ENCODE peak calls at places on chromosomes 5 and 9, in six cellular contexts. T, B, J, Z, P and K are unnamed samples.

GRCh38 chr5:88660947-88661869 is 221.8 kb downstream of the MEF2C start:
- DNase-seq in P (no peak), T (peak), J (peak), B (no peak), Z (peak), K (peak)

GRCh38 chr5:171450423-171451246 is 31.2 kb downstream of the FGF18 start:
- DNase-seq in P (no peak), B (peak), J (peak), Z (peak), T (no peak), K (no peak)

GRCh38 chr5:104062495-104063377 is 500.1 kb upstream of the NUDT12 start:
- DNase-seq in T (no peak), P (no peak), Z (no peak), J (no peak), B (no peak), K (no peak)

GRCh38 chr9:137237759-137238726 is 3.0 kb upstream of the TUBB4B start:
- DNase-seq in B (no peak), P (no peak), Z (no peak), T (no peak), J (no peak), K (no peak)

GRCh38 chr5:170306381-170306790 is 8.8 kb upstream of the LCP2 start:
- DNase-seq in P (peak), T (no peak), J (peak), Z (peak), B (no peak), K (no peak)

GRCh38 chr9:8356406-8356805 is 556.8 kb upstream of the DMAC1 start:
- DNase-seq in T (no peak), Z (no peak), J (no peak), B (no peak), P (no peak), K (no peak)

GRCh38 chr9:15157371-15157770 is 149.6 kb downstream of the TTC39B start:
- DNase-seq in J (no peak), P (no peak), T (no peak), Z (peak), B (no peak), K (no peak)

GRCh38 chr5:135591277-135591676 is 12.5 kb upstream of the CXCL14 start:
- DNase-seq in Z (no peak), J (no peak), T (no peak), P (no peak), B (no peak), K (no peak)

GRCh38 chr9:117451336-117451735 is 36.5 kb upstream of the ASTN2 start:
- DNase-seq in B (no peak), Z (no peak), J (no peak), P (no peak), T (no peak), K (no peak)

GRCh38 chr9:97388721-97389238 is 23.1 kb upstream of the TDRD7 start:
- DNase-seq in B (no peak), Z (peak), T (no peak), P (no peak), J (no peak), K (no peak)

GRCh38 chr9:128556276-128556675 is 3.9 kb downstream of the SPTAN1 start:
- DNase-seq in P (no peak), J (no peak), Z (no peak), T (no peak), B (no peak), K (no peak)

GRCh38 chr5:151459680-151460079 is 12.3 kb downstream of the SLC36A1 start:
- DNase-seq in B (no peak), J (peak), Z (peak), T (no peak), P (no peak), K (no peak)

GRCh38 chr5:174317261-174317894 is 271.9 kb downstream of the NSG2 start:
- DNase-seq in T (peak), Z (peak), B (no peak), P (peak), J (peak), K (no peak)

GRCh38 chr9:99006979-99007378 is 63.3 kb downstream of the COL15A1 start:
- DNase-seq in J (no peak), P (no peak), T (no peak), Z (no peak), B (no peak), K (no peak)

GRCh38 chr5:172837640-172838039 is 3.6 kb downstream of the ERGIC1 start:
- DNase-seq in P (peak), T (peak), Z (no peak), J (no peak), B (no peak), K (peak)

GRCh38 chr5:36870399-36871040 is 6.0 kb upstream of the NIPBL start:
- DNase-seq in T (no peak), Z (peak), P (no peak), B (no peak), J (peak), K (peak)

GRCh38 chr9:1939926-1940368 is 75.2 kb upstream of the SMARCA2 start:
- DNase-seq in P (peak), J (peak), T (no peak), Z (peak), B (no peak), K (peak)

GRCh38 chr5:164481270-164481669 is 975.9 kb downstream of the MAT2B start:
- DNase-seq in J (no peak), Z (no peak), P (no peak), T (no peak), B (no peak), K (no peak)

GRCh38 chr5:119353686-119354366 is 2.0 kb upstream of the TNFAIP8 start:
- DNase-seq in B (no peak), J (no peak), Z (peak), T (no peak), P (no peak), K (no peak)

GRCh38 chr5:169020102-169020501 is 280.8 kb downstream of the SLIT3 start:
- DNase-seq in P (no peak), T (no peak), Z (no peak), B (no peak), J (no peak), K (peak)

GRCh38 chr9:83708515-83709158 is 879 bp upstream of the UBQLN1 start:
- DNase-seq in T (peak), J (peak), P (peak), B (no peak), Z (peak), K (no peak)

GRCh38 chr5:100900142-100900795 is 2.8 kb downstream of the ST8SIA4 start:
- DNase-seq in B (no peak), Z (peak), J (no peak), T (peak), P (peak), K (no peak)

GRCh38 chr5:126965061-126965475 is 65.3 kb downstream of the MARCHF3 start:
- DNase-seq in B (peak), Z (peak), P (no peak), J (peak), T (no peak), K (no peak)
- H3K4me3 ChIP-seq in B (no peak), Z (no peak), P (no peak), J (no peak), T (no peak), K (no peak)

DNA sequence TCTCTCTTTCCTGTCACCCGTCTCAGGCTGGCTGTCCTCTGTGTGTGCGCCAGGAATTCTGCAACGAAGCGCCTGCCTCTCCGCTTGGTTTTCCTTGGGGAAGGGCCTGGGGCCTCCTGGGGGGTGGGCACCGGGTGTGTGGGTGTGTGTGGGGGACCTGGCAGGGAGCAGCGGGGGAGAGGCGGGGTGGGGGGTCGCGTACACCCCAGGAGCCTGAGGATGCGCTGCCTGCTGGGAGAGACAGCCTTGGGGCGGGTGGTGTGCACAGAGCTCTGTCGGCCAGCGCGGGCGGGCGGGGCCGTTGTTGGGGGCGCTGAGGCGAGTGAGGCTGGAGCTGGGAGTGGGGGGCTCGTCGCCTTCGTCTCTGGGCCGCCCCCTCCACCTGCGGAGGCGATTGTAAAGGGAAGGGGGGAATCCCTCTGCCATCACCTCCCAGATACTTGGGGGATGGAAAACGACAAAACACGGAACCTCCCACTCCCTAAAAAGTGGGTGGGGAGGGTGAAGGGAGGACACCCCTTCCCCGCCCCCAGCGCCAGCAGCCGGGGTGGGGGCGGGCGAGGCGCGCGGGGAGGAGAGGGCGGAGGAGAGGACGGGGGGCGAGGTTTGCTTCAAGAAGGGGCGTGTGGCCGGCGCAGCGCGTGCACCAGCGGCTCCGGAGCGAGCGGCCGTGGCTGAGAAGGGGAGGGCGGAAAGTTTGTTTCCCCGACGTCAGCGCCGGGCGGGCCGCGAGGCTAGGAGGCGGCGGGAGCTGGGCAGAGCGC is at the start of gene PRRX2:
- DNase-seq in T (no peak), B (no peak), Z (peak), J (peak), P (no peak), K (no peak)
- H3K4me3 ChIP-seq in T (peak), B (peak), Z (peak), J (peak), P (no peak), K (no peak)

GRCh38 chr5:58674070-58674469 is 91.2 kb downstream of the RAB3C start:
- DNase-seq in B (no peak), J (no peak), P (no peak), T (no peak), Z (no peak), K (no peak)
- H3K4me3 ChIP-seq in B (no peak), J (no peak), P (no peak), T (no peak), Z (no peak), K (no peak)

GRCh38 chr9:113502427-113503008 is 39.0 kb downstream of the RGS3 start:
- DNase-seq in P (no peak), B (no peak), T (no peak), J (no peak), Z (no peak), K (no peak)

GRCh38 chr9:113503131-113503541 is 39.6 kb downstream of the RGS3 start:
- DNase-seq in Z (no peak), P (no peak), J (no peak), T (no peak), B (no peak), K (no peak)

GRCh38 chr9:113499876-113500497 is 36.5 kb downstream of the RGS3 start:
- DNase-seq in J (no peak), B (no peak), T (no peak), Z (no peak), P (no peak), K (no peak)

GRCh38 chr9:113501129-113501686 is 37.7 kb downstream of the RGS3 start:
- DNase-seq in Z (no peak), T (no peak), J (no peak), P (no peak), B (no peak), K (no peak)

DNA sequence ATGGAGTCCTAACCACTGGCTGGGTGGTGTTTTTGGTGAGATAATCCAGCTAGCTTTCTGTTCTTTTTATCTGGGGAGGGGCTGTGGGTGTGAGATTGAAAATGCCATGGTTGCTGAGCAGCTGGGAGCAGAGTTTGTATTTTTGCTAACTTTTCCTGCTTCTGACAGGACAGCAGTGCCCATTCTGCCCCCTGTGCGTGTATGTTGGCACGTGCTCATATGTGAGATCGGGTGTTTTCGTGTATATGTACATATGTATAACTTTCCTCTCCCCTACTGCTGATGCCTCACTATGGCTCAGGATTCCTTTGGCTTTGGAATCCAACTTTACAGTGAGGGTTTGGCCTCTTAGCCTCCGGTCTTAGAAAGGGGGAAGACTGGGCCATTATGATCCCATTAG is 38.3 kb downstream of the RGS3 start:
- DNase-seq in T (no peak), P (no peak), Z (no peak), B (no peak), J (no peak), K (no peak)
- H3K4me3 ChIP-seq in T (peak), P (no peak), Z (no peak), B (no peak), J (no peak), K (no peak)